ENCODE peak calls at places on chromosomes 16 and 17, in seven cellular contexts. One of them, this sample, is unnamed.

GRCh38 chr16:85142771-85143211 is 30.5 kb upstream of the CIBAR2 start:
- DNase-seq in body of pancreas: no peak
- DNase-seq in GM23248: no peak
- DNase-seq in T-helper 2 cell: no peak
- DNase-seq in astrocyte of the spinal cord: no peak
- DNase-seq in stimulated activated CD4-positive, alpha-beta T cell treated with anti-CD3 and anti-CD28 coated beads, TNF-alpha, amount 100 ng/mL, for 48 hours: no peak
- DNase-seq in amygdala: no peak
- DNase-seq in this sample: peak; percentile 31

GRCh38 chr17:40443196-40443987 is at the start of gene IGFBP4:
- DNase-seq in T-helper 2 cell: peak; percentile 39
- DNase-seq in body of pancreas: peak; percentile 67
- DNase-seq in stimulated activated CD4-positive, alpha-beta T cell treated with anti-CD3 and anti-CD28 coated beads, TNF-alpha, amount 100 ng/mL, for 48 hours: peak; percentile 71
- DNase-seq in GM23248: peak; percentile 90
- DNase-seq in astrocyte of the spinal cord: peak; percentile 76
- DNase-seq in amygdala: peak; percentile 52
- DNase-seq in this sample: peak; percentile 69

GRCh38 chr17:34456121-34456520 is 93.1 kb upstream of the CCL1 start:
- DNase-seq in stimulated activated CD4-positive, alpha-beta T cell treated with anti-CD3 and anti-CD28 coated beads, TNF-alpha, amount 100 ng/mL, for 48 hours: no peak
- DNase-seq in GM23248: no peak
- DNase-seq in amygdala: no peak
- DNase-seq in astrocyte of the spinal cord: no peak
- DNase-seq in body of pancreas: no peak
- DNase-seq in T-helper 2 cell: no peak
- DNase-seq in this sample: no peak

GRCh38 chr17:80141463-80142165 is 5.3 kb downstream of the EIF4A3 start:
- DNase-seq in T-helper 2 cell: no peak
- DNase-seq in astrocyte of the spinal cord: no peak
- DNase-seq in body of pancreas: no peak
- DNase-seq in GM23248: no peak
- DNase-seq in amygdala: no peak
- DNase-seq in stimulated activated CD4-positive, alpha-beta T cell treated with anti-CD3 and anti-CD28 coated beads, TNF-alpha, amount 100 ng/mL, for 48 hours: no peak
- DNase-seq in this sample: no peak

GRCh38 chr17:61481421-61481820 is 29.2 kb downstream of the TBX4 start:
- DNase-seq in stimulated activated CD4-positive, alpha-beta T cell treated with anti-CD3 and anti-CD28 coated beads, TNF-alpha, amount 100 ng/mL, for 48 hours: no peak
- DNase-seq in T-helper 2 cell: no peak
- DNase-seq in body of pancreas: no peak
- DNase-seq in GM23248: no peak
- DNase-seq in amygdala: no peak
- DNase-seq in astrocyte of the spinal cord: no peak
- DNase-seq in this sample: no peak

GRCh38 chr16:31224092-31224955 is 7.4 kb upstream of the PYDC1 start:
- DNase-seq in T-helper 2 cell: no peak
- DNase-seq in amygdala: no peak
- DNase-seq in astrocyte of the spinal cord: no peak
- DNase-seq in stimulated activated CD4-positive, alpha-beta T cell treated with anti-CD3 and anti-CD28 coated beads, TNF-alpha, amount 100 ng/mL, for 48 hours: no peak
- DNase-seq in body of pancreas: no peak
- DNase-seq in GM23248: no peak
- DNase-seq in this sample: no peak

GRCh38 chr17:41767324-41768042 is 19.0 kb downstream of the JUP start:
- DNase-seq in amygdala: no peak
- DNase-seq in GM23248: no peak
- DNase-seq in T-helper 2 cell: no peak
- DNase-seq in astrocyte of the spinal cord: no peak
- DNase-seq in stimulated activated CD4-positive, alpha-beta T cell treated with anti-CD3 and anti-CD28 coated beads, TNF-alpha, amount 100 ng/mL, for 48 hours: no peak
- DNase-seq in body of pancreas: no peak
- DNase-seq in this sample: no peak

GRCh38 chr17:57493625-57494024 is 237.3 kb downstream of the MSI2 start:
- DNase-seq in stimulated activated CD4-positive, alpha-beta T cell treated with anti-CD3 and anti-CD28 coated beads, TNF-alpha, amount 100 ng/mL, for 48 hours: no peak
- DNase-seq in amygdala: no peak
- DNase-seq in body of pancreas: no peak
- DNase-seq in GM23248: no peak
- DNase-seq in astrocyte of the spinal cord: no peak
- DNase-seq in T-helper 2 cell: no peak
- DNase-seq in this sample: no peak

GRCh38 chr17:45983614-45984310 is 15.3 kb upstream of the STH start:
- DNase-seq in GM23248: no peak
- DNase-seq in amygdala: no peak
- DNase-seq in stimulated activated CD4-positive, alpha-beta T cell treated with anti-CD3 and anti-CD28 coated beads, TNF-alpha, amount 100 ng/mL, for 48 hours: no peak
- DNase-seq in T-helper 2 cell: no peak
- DNase-seq in body of pancreas: no peak
- DNase-seq in astrocyte of the spinal cord: no peak
- DNase-seq in this sample: no peak

GRCh38 chr17:28907709-28908475 is 5.0 kb upstream of the DHRS13 start:
- DNase-seq in T-helper 2 cell: no peak
- DNase-seq in GM23248: peak; percentile 38
- DNase-seq in astrocyte of the spinal cord: no peak
- DNase-seq in amygdala: no peak
- DNase-seq in body of pancreas: no peak
- DNase-seq in stimulated activated CD4-positive, alpha-beta T cell treated with anti-CD3 and anti-CD28 coated beads, TNF-alpha, amount 100 ng/mL, for 48 hours: no peak
- DNase-seq in this sample: no peak

GRCh38 chr16:88297178-88297720 is 85.5 kb upstream of the ZNF469 start:
- DNase-seq in body of pancreas: no peak
- DNase-seq in amygdala: no peak
- DNase-seq in T-helper 2 cell: no peak
- DNase-seq in GM23248: no peak
- DNase-seq in stimulated activated CD4-positive, alpha-beta T cell treated with anti-CD3 and anti-CD28 coated beads, TNF-alpha, amount 100 ng/mL, for 48 hours: no peak
- DNase-seq in astrocyte of the spinal cord: no peak
- DNase-seq in this sample: no peak

GRCh38 chr17:75872434-75873351 is 5.7 kb downstream of the TRIM47 start:
- DNase-seq in body of pancreas: peak; percentile 69
- DNase-seq in amygdala: peak; percentile 57
- DNase-seq in astrocyte of the spinal cord: peak; percentile 80
- DNase-seq in GM23248: peak; percentile 93
- DNase-seq in stimulated activated CD4-positive, alpha-beta T cell treated with anti-CD3 and anti-CD28 coated beads, TNF-alpha, amount 100 ng/mL, for 48 hours: no peak
- DNase-seq in T-helper 2 cell: no peak
- DNase-seq in this sample: peak; percentile 30

GRCh38 chr17:1712271-1712670 is 2.1 kb upstream of the TLCD2 start:
- DNase-seq in GM23248: no peak
- DNase-seq in amygdala: no peak
- DNase-seq in stimulated activated CD4-positive, alpha-beta T cell treated with anti-CD3 and anti-CD28 coated beads, TNF-alpha, amount 100 ng/mL, for 48 hours: no peak
- DNase-seq in astrocyte of the spinal cord: no peak
- DNase-seq in T-helper 2 cell: no peak
- DNase-seq in body of pancreas: no peak
- DNase-seq in this sample: no peak

GRCh38 chr16:54176376-54176901 is 110.1 kb downstream of the IRX3 start:
- DNase-seq in amygdala: peak; percentile 9
- DNase-seq in astrocyte of the spinal cord: no peak
- DNase-seq in GM23248: peak; percentile 45
- DNase-seq in T-helper 2 cell: no peak
- DNase-seq in body of pancreas: peak; percentile 69
- DNase-seq in stimulated activated CD4-positive, alpha-beta T cell treated with anti-CD3 and anti-CD28 coated beads, TNF-alpha, amount 100 ng/mL, for 48 hours: no peak
- DNase-seq in this sample: no peak

GRCh38 chr17:19313746-19314651 is 48.5 kb downstream of the B9D1 start:
- DNase-seq in amygdala: no peak
- DNase-seq in GM23248: no peak
- DNase-seq in T-helper 2 cell: no peak
- DNase-seq in body of pancreas: no peak
- DNase-seq in stimulated activated CD4-positive, alpha-beta T cell treated with anti-CD3 and anti-CD28 coated beads, TNF-alpha, amount 100 ng/mL, for 48 hours: no peak
- DNase-seq in astrocyte of the spinal cord: no peak
- DNase-seq in this sample: no peak

GRCh38 chr17:2703181-2703580 is 8.4 kb downstream of the CLUH start:
- DNase-seq in T-helper 2 cell: no peak
- DNase-seq in GM23248: no peak
- DNase-seq in body of pancreas: no peak
- DNase-seq in astrocyte of the spinal cord: no peak
- DNase-seq in amygdala: no peak
- DNase-seq in stimulated activated CD4-positive, alpha-beta T cell treated with anti-CD3 and anti-CD28 coated beads, TNF-alpha, amount 100 ng/mL, for 48 hours: no peak
- DNase-seq in this sample: no peak

GRCh38 chr16:56551796-56552738 is 12.8 kb upstream of the MT4 start:
- DNase-seq in amygdala: peak; percentile 90
- DNase-seq in T-helper 2 cell: no peak
- DNase-seq in stimulated activated CD4-positive, alpha-beta T cell treated with anti-CD3 and anti-CD28 coated beads, TNF-alpha, amount 100 ng/mL, for 48 hours: no peak
- DNase-seq in GM23248: no peak
- DNase-seq in astrocyte of the spinal cord: no peak
- DNase-seq in body of pancreas: peak; percentile 18
- DNase-seq in this sample: no peak

GRCh38 chr17:7836596-7837374 is 2.8 kb downstream of the KDM6B start:
- DNase-seq in GM23248: peak; percentile 91
- DNase-seq in body of pancreas: peak; percentile 99
- DNase-seq in amygdala: peak; percentile 68
- DNase-seq in stimulated activated CD4-positive, alpha-beta T cell treated with anti-CD3 and anti-CD28 coated beads, TNF-alpha, amount 100 ng/mL, for 48 hours: peak; percentile 59
- DNase-seq in astrocyte of the spinal cord: peak; percentile 91
- DNase-seq in T-helper 2 cell: no peak
- DNase-seq in this sample: no peak

GRCh38 chr17:7851438-7852261 is 3.2 kb upstream of the TMEM88 start:
- DNase-seq in amygdala: peak; percentile 86
- DNase-seq in stimulated activated CD4-positive, alpha-beta T cell treated with anti-CD3 and anti-CD28 coated beads, TNF-alpha, amount 100 ng/mL, for 48 hours: peak; percentile 97
- DNase-seq in body of pancreas: peak; percentile 95
- DNase-seq in GM23248: peak; percentile 93
- DNase-seq in T-helper 2 cell: peak; percentile 91
- DNase-seq in astrocyte of the spinal cord: peak; percentile 81
- DNase-seq in this sample: peak; percentile 94

GRCh38 chr17:78568051-78568450 is 9.1 kb downstream of the DNAH17 start:
- DNase-seq in astrocyte of the spinal cord: no peak
- DNase-seq in amygdala: no peak
- DNase-seq in stimulated activated CD4-positive, alpha-beta T cell treated with anti-CD3 and anti-CD28 coated beads, TNF-alpha, amount 100 ng/mL, for 48 hours: no peak
- DNase-seq in body of pancreas: no peak
- DNase-seq in GM23248: peak; percentile 30
- DNase-seq in T-helper 2 cell: no peak
- DNase-seq in this sample: no peak

GRCh38 chr17:76444518-76445311 is 8.2 kb downstream of the UBE2O start:
- DNase-seq in GM23248: peak; percentile 55
- DNase-seq in amygdala: no peak
- DNase-seq in body of pancreas: no peak
- DNase-seq in T-helper 2 cell: no peak
- DNase-seq in stimulated activated CD4-positive, alpha-beta T cell treated with anti-CD3 and anti-CD28 coated beads, TNF-alpha, amount 100 ng/mL, for 48 hours: no peak
- DNase-seq in astrocyte of the spinal cord: peak; percentile 33
- DNase-seq in this sample: no peak

GRCh38 chr17:64386412-64387144 is 4.1 kb downstream of the PECAM1 start:
- DNase-seq in astrocyte of the spinal cord: no peak
- DNase-seq in T-helper 2 cell: no peak
- DNase-seq in body of pancreas: no peak
- DNase-seq in stimulated activated CD4-positive, alpha-beta T cell treated with anti-CD3 and anti-CD28 coated beads, TNF-alpha, amount 100 ng/mL, for 48 hours: no peak
- DNase-seq in GM23248: no peak
- DNase-seq in amygdala: no peak
- DNase-seq in this sample: no peak

GRCh38 chr16:4461250-4462085 is 13.0 kb downstream of the NMRAL1 start:
- DNase-seq in body of pancreas: no peak
- DNase-seq in stimulated activated CD4-positive, alpha-beta T cell treated with anti-CD3 and anti-CD28 coated beads, TNF-alpha, amount 100 ng/mL, for 48 hours: no peak
- DNase-seq in astrocyte of the spinal cord: no peak
- DNase-seq in GM23248: no peak
- DNase-seq in amygdala: peak; percentile 22
- DNase-seq in T-helper 2 cell: no peak
- DNase-seq in this sample: no peak

GRCh38 chr16:86566601-86566965 is at the start of gene FOXC2:
- DNase-seq in stimulated activated CD4-positive, alpha-beta T cell treated with anti-CD3 and anti-CD28 coated beads, TNF-alpha, amount 100 ng/mL, for 48 hours: no peak
- DNase-seq in body of pancreas: peak; percentile 77
- DNase-seq in T-helper 2 cell: no peak
- DNase-seq in GM23248: peak; percentile 98
- DNase-seq in amygdala: no peak
- DNase-seq in astrocyte of the spinal cord: peak; percentile 98
- DNase-seq in this sample: no peak

GRCh38 chr16:81319221-81319912 is 4.6 kb downstream of the GAN start:
- DNase-seq in body of pancreas: peak; percentile 12
- DNase-seq in T-helper 2 cell: no peak
- DNase-seq in GM23248: peak; percentile 79
- DNase-seq in stimulated activated CD4-positive, alpha-beta T cell treated with anti-CD3 and anti-CD28 coated beads, TNF-alpha, amount 100 ng/mL, for 48 hours: no peak
- DNase-seq in amygdala: no peak
- DNase-seq in astrocyte of the spinal cord: peak; percentile 79
- DNase-seq in this sample: no peak

This sample was measured in immature natural killer cell.